ENCODE peak calls at places on chromosome 14, in five cellular contexts. One of them, this sample, is unnamed.

GRCh38 chr14:86646688-86647687 is 1117.0 kb downstream of the FLRT2 start:
- DNase-seq in pancreas: no peak
- DNase-seq in neural progenitor cell: no peak
- DNase-seq in OCI-LY7: peak; percentile 23
- DNase-seq in sigmoid colon: no peak
- DNase-seq in this sample: no peak

GRCh38 chr14:64706119-64706465 is 1.9 kb downstream of the PLEKHG3 start:
- DNase-seq in pancreas: no peak
- DNase-seq in neural progenitor cell: no peak
- DNase-seq in OCI-LY7: no peak
- DNase-seq in sigmoid colon: peak; percentile 62
- DNase-seq in this sample: no peak

GRCh38 chr14:51319181-51319597 is 79.1 kb downstream of the TMX1 start:
- DNase-seq in pancreas: no peak
- DNase-seq in neural progenitor cell: peak; percentile 45
- DNase-seq in OCI-LY7: no peak
- DNase-seq in sigmoid colon: no peak
- DNase-seq in this sample: no peak

GRCh38 chr14:35643513-35643912 is 109.5 kb downstream of the INSM2 start:
- DNase-seq in pancreas: no peak
- DNase-seq in neural progenitor cell: no peak
- DNase-seq in OCI-LY7: no peak
- DNase-seq in sigmoid colon: no peak
- DNase-seq in this sample: no peak

GRCh38 chr14:30558362-30558674 is 640 bp upstream of the G2E3 start:
- DNase-seq in pancreas: no peak
- DNase-seq in neural progenitor cell: no peak
- DNase-seq in OCI-LY7: no peak
- DNase-seq in sigmoid colon: no peak
- DNase-seq in this sample: no peak

GRCh38 chr14:73741386-73741875 is 27.2 kb upstream of the PNMA1 start:
- DNase-seq in pancreas: peak; percentile 63
- DNase-seq in neural progenitor cell: peak; percentile 60
- DNase-seq in OCI-LY7: peak; percentile 54
- DNase-seq in sigmoid colon: peak; percentile 90
- DNase-seq in this sample: peak; percentile 56

GRCh38 chr14:51321036-51321435 is 81.0 kb downstream of the TMX1 start:
- DNase-seq in pancreas: no peak
- DNase-seq in neural progenitor cell: no peak
- DNase-seq in OCI-LY7: no peak
- DNase-seq in sigmoid colon: no peak
- DNase-seq in this sample: no peak

GRCh38 chr14:61362072-61362750 is 40.8 kb downstream of the PRKCH start:
- DNase-seq in pancreas: no peak
- DNase-seq in neural progenitor cell: no peak
- DNase-seq in OCI-LY7: no peak
- DNase-seq in sigmoid colon: no peak
- DNase-seq in this sample: no peak

GRCh38 chr14:96852823-96853422 is 55.7 kb downstream of the VRK1 start:
- DNase-seq in pancreas: no peak
- DNase-seq in neural progenitor cell: peak; percentile 29
- DNase-seq in OCI-LY7: peak; percentile 43
- DNase-seq in sigmoid colon: no peak
- DNase-seq in this sample: no peak

GRCh38 chr14:73786632-73786941 is 65.0 kb upstream of the PTGR2 start:
- DNase-seq in pancreas: no peak
- DNase-seq in neural progenitor cell: peak; percentile 77
- DNase-seq in OCI-LY7: peak; percentile 65
- DNase-seq in sigmoid colon: peak; percentile 76
- DNase-seq in this sample: peak; percentile 55

GRCh38 chr14:64569108-64570045 is 19.6 kb downstream of the PPP1R36 start:
- DNase-seq in pancreas: no peak
- DNase-seq in neural progenitor cell: peak; percentile 18
- DNase-seq in OCI-LY7: no peak
- DNase-seq in sigmoid colon: peak; percentile 88
- DNase-seq in this sample: peak; percentile 18

GRCh38 chr14:78022059-78022458 is 148.1 kb upstream of the NRXN3 start:
- DNase-seq in pancreas: peak; percentile 83
- DNase-seq in neural progenitor cell: peak; percentile 87
- DNase-seq in OCI-LY7: peak; percentile 61
- DNase-seq in sigmoid colon: no peak
- DNase-seq in this sample: peak; percentile 67
- TF ChIP-seq CTCF in pancreas: peak; percentile 14
- TF ChIP-seq CTCF in neural progenitor cell: peak; percentile 89
- TF ChIP-seq CTCF in OCI-LY7: peak; percentile 85
- TF ChIP-seq CTCF in sigmoid colon: no peak
- TF ChIP-seq CTCF in this sample: peak; percentile 50

GRCh38 chr14:68447581-68448281 is 345.1 kb downstream of the ZFP36L1 start:
- DNase-seq in pancreas: no peak
- DNase-seq in neural progenitor cell: no peak
- DNase-seq in OCI-LY7: no peak
- DNase-seq in sigmoid colon: no peak
- DNase-seq in this sample: no peak
- H3K9me3 ChIP-seq in pancreas: no peaks in the 10 kb centered on the region
- H3K9me3 ChIP-seq in neural progenitor cell: no peaks in the 10 kb centered on the region
- H3K9me3 ChIP-seq in OCI-LY7: no peaks in the 10 kb centered on the region
- H3K9me3 ChIP-seq in sigmoid colon: no peaks in the 10 kb centered on the region
- H3K9me3 ChIP-seq in this sample: no peaks in the 10 kb centered on the region

DNA sequence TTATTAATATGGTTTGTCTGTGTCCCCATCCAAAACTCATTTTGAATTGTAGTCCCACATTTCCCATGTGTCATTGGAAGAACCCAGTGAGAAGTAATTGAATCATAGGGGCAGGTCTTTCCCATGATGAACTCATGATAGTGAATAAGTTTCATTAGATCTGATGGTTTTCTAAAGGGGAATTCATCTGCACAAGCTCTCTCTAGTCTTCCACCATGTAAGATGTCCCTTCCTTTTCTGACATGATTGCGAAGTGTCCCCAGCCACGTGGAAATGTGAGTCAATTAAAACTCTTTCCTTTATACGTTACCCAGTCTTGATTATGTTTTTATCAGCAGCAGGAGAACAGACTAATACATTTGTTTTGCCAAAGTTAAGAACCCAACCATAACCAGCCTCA is 1136.6 kb downstream of the TMEM121 start:
- DNase-seq in pancreas: no peak
- DNase-seq in neural progenitor cell: no peak
- DNase-seq in OCI-LY7: no peak
- DNase-seq in sigmoid colon: no peak
- DNase-seq in this sample: no peak
- H3K4me3 ChIP-seq in pancreas: no peak overlapping the region
- H3K4me3 ChIP-seq in neural progenitor cell: no peak overlapping the region
- H3K4me3 ChIP-seq in OCI-LY7: no peak overlapping the region
- H3K4me3 ChIP-seq in sigmoid colon: no peak overlapping the region
- H3K4me3 ChIP-seq in this sample: no peak overlapping the region

GRCh38 chr14:78029471-78030372 is 140.5 kb upstream of the NRXN3 start:
- DNase-seq in pancreas: no peak
- DNase-seq in neural progenitor cell: peak; percentile 76
- DNase-seq in OCI-LY7: no peak
- DNase-seq in sigmoid colon: no peak
- DNase-seq in this sample: no peak
- TF ChIP-seq CTCF in pancreas: no peak
- TF ChIP-seq CTCF in neural progenitor cell: peak; percentile 30
- TF ChIP-seq CTCF in OCI-LY7: no peak
- TF ChIP-seq CTCF in sigmoid colon: no peak
- TF ChIP-seq CTCF in this sample: peak; percentile 13

GRCh38 chr14:32802295-32802694 is 136.4 kb upstream of the NPAS3 start:
- DNase-seq in pancreas: no peak
- DNase-seq in neural progenitor cell: no peak
- DNase-seq in OCI-LY7: no peak
- DNase-seq in sigmoid colon: no peak
- DNase-seq in this sample: no peak
- H3K9me3 ChIP-seq in pancreas: peaks cover 4% of the 10 kb centered on the region
- H3K9me3 ChIP-seq in neural progenitor cell: no peaks in the 10 kb centered on the region
- H3K9me3 ChIP-seq in OCI-LY7: peaks cover 10% of the 10 kb centered on the region
- H3K9me3 ChIP-seq in sigmoid colon: peaks cover 13% of the 10 kb centered on the region
- H3K9me3 ChIP-seq in this sample: peaks cover 20% of the 10 kb centered on the region

GRCh38 chr14:56216631-56217379 is 98.6 kb downstream of the PELI2 start:
- DNase-seq in pancreas: peak; percentile 80
- DNase-seq in neural progenitor cell: no peak
- DNase-seq in OCI-LY7: no peak
- DNase-seq in sigmoid colon: no peak
- DNase-seq in this sample: no peak
- H3K4me3 ChIP-seq in pancreas: no peak overlapping the region
- H3K4me3 ChIP-seq in neural progenitor cell: no peak overlapping the region
- H3K4me3 ChIP-seq in OCI-LY7: no peak overlapping the region
- H3K4me3 ChIP-seq in sigmoid colon: no peak overlapping the region
- H3K4me3 ChIP-seq in this sample: no peak overlapping the region

GRCh38 chr14:106204063-106204462 is 677.7 kb downstream of the TMEM121 start:
- DNase-seq in pancreas: no peak
- DNase-seq in neural progenitor cell: no peak
- DNase-seq in OCI-LY7: no peak
- DNase-seq in sigmoid colon: no peak
- DNase-seq in this sample: no peak

GRCh38 chr14:106203438-106203837 is 677.1 kb downstream of the TMEM121 start:
- DNase-seq in pancreas: no peak
- DNase-seq in neural progenitor cell: no peak
- DNase-seq in OCI-LY7: no peak
- DNase-seq in sigmoid colon: no peak
- DNase-seq in this sample: peak; percentile 79

GRCh38 chr14:106201376-106201775 is 675.0 kb downstream of the TMEM121 start:
- DNase-seq in pancreas: no peak
- DNase-seq in neural progenitor cell: no peak
- DNase-seq in OCI-LY7: no peak
- DNase-seq in sigmoid colon: no peak
- DNase-seq in this sample: peak; percentile 76

DNA sequence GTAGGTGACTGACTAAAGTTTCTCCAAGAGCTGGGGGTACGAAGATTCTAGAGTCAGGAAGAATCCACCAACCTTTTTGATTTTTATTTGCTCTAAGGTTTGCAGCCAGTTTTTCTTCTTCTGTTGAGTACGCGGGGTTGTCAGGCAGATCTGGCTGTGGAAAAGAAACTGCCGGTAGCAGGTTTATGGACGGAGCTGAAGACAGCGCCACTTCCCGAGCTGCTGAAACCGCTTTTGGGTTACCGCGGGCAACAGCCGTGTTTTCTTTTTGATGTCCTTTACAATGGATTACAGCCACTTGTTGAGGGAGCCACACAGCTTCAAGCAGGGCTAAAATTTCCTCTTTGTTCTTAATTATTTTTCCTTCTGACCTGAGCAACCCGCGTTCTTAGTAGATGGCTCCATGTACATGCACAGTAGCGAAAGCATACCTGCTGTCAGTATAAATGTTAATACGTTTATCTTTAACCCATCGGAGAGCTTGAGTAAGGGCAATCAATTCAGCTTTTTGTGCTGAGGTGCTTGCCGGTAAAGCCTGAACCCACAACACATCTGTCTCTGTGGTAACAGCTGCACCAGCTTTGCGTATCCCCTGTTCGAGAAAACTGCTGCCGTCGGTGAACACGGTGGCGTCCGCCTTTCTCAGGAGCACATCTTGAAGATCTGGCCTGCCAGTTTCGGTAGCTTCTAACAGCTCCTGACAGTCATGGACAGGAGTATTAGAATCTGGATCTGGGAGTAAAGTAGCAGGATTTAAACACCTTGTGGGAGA is 674.3 kb downstream of the TMEM121 start:
- DNase-seq in pancreas: no peak
- DNase-seq in neural progenitor cell: no peak
- DNase-seq in OCI-LY7: no peak
- DNase-seq in sigmoid colon: no peak
- DNase-seq in this sample: no peak
- TF ChIP-seq CTCF in pancreas: no peak
- TF ChIP-seq CTCF in neural progenitor cell: no peak
- TF ChIP-seq CTCF in OCI-LY7: no peak
- TF ChIP-seq CTCF in sigmoid colon: no peak
- TF ChIP-seq CTCF in this sample: no peak

DNA sequence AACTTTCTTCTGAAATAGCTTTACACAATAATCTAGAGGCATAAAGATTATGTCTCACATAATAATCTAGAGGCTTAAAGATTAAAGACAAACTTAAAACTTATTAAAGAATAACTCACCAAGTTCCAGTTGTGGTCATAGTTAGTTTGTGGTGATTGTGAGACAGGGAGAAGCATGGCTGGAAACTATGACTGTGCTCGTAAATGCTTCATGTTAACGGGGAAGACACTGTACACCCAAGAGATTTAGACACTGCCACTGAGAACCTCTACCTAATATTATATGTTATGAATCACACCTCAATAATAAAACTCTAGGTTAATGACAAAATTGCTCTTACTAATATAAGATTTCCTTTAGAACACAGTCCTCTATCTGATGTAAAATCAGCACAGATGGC is 541.6 kb downstream of the TMEM121 start:
- DNase-seq in pancreas: no peak
- DNase-seq in neural progenitor cell: no peak
- DNase-seq in OCI-LY7: no peak
- DNase-seq in sigmoid colon: no peak
- DNase-seq in this sample: no peak
- H3K9me3 ChIP-seq in pancreas: no peaks in the 10 kb centered on the region
- H3K9me3 ChIP-seq in neural progenitor cell: peaks cover 21% of the 10 kb centered on the region
- H3K9me3 ChIP-seq in OCI-LY7: no peaks in the 10 kb centered on the region
- H3K9me3 ChIP-seq in sigmoid colon: no peaks in the 10 kb centered on the region
- H3K9me3 ChIP-seq in this sample: no peaks in the 10 kb centered on the region